ENCODE peak calls at places on chromosome 21, in ten cellular contexts. One of them, this sample, is unnamed.

GRCh38 chr21:35579520-35580293 is 480.6 kb downstream of the SETD4 start:
- DNase-seq in memory B cell: no peak
- DNase-seq in ecto neural progenitor cell: no peak
- DNase-seq in HFFc6: no peak
- DNase-seq in Right ventricle myocardium superior: no peak
- DNase-seq in stimulated activated CD8-positive, alpha-beta memory T cell treated with anti-CD3 and anti-CD28 coated beads, Interleukin-12 subunit alpha, Interleukin-12 subunit beta, amount 100 ng/mL, for 4 hours: no peak
- DNase-seq in B cell: no peak
- DNase-seq in NCI-H69: no peak
- DNase-seq in AML-193: no peak
- DNase-seq in lung: no peak
- DNase-seq in this sample: no peak

GRCh38 chr21:42750737-42751530 is 97.5 kb downstream of the PDE9A start:
- DNase-seq in AML-193: no peak
- DNase-seq in stimulated activated CD8-positive, alpha-beta memory T cell treated with anti-CD3 and anti-CD28 coated beads, Interleukin-12 subunit alpha, Interleukin-12 subunit beta, amount 100 ng/mL, for 4 hours: no peak
- DNase-seq in B cell: no peak
- DNase-seq in NCI-H69: no peak
- DNase-seq in HFFc6: no peak
- DNase-seq in memory B cell: no peak
- DNase-seq in lung: no peak
- DNase-seq in Right ventricle myocardium superior: no peak
- DNase-seq in ecto neural progenitor cell: no peak
- DNase-seq in this sample: no peak

GRCh38 chr21:36145259-36145658 is 10.4 kb downstream of the CBR3 start:
- DNase-seq in Right ventricle myocardium superior: no peak
- DNase-seq in HFFc6: no peak
- DNase-seq in lung: no peak
- DNase-seq in memory B cell: no peak
- DNase-seq in AML-193: no peak
- DNase-seq in NCI-H69: no peak
- DNase-seq in stimulated activated CD8-positive, alpha-beta memory T cell treated with anti-CD3 and anti-CD28 coated beads, Interleukin-12 subunit alpha, Interleukin-12 subunit beta, amount 100 ng/mL, for 4 hours: no peak
- DNase-seq in B cell: no peak
- DNase-seq in ecto neural progenitor cell: no peak
- DNase-seq in this sample: no peak

GRCh38 chr21:43908167-43908566 is 43.1 kb downstream of the AGPAT3 start:
- DNase-seq in lung: no peak
- DNase-seq in ecto neural progenitor cell: no peak
- DNase-seq in B cell: no peak
- DNase-seq in AML-193: no peak
- DNase-seq in Right ventricle myocardium superior: no peak
- DNase-seq in stimulated activated CD8-positive, alpha-beta memory T cell treated with anti-CD3 and anti-CD28 coated beads, Interleukin-12 subunit alpha, Interleukin-12 subunit beta, amount 100 ng/mL, for 4 hours: no peak
- DNase-seq in HFFc6: no peak
- DNase-seq in NCI-H69: no peak
- DNase-seq in memory B cell: no peak
- DNase-seq in this sample: no peak

GRCh38 chr21:46246345-46246744 is 17.8 kb upstream of the LSS start:
- DNase-seq in ecto neural progenitor cell: no peak
- DNase-seq in stimulated activated CD8-positive, alpha-beta memory T cell treated with anti-CD3 and anti-CD28 coated beads, Interleukin-12 subunit alpha, Interleukin-12 subunit beta, amount 100 ng/mL, for 4 hours: no peak
- DNase-seq in AML-193: no peak
- DNase-seq in memory B cell: no peak
- DNase-seq in lung: no peak
- DNase-seq in Right ventricle myocardium superior: no peak
- DNase-seq in HFFc6: no peak
- DNase-seq in B cell: no peak
- DNase-seq in NCI-H69: no peak
- DNase-seq in this sample: no peak

GRCh38 chr21:46023126-46023985 is 41.8 kb downstream of the COL6A1 start:
- DNase-seq in AML-193: no peak
- DNase-seq in Right ventricle myocardium superior: no peak
- DNase-seq in lung: no peak
- DNase-seq in memory B cell: no peak
- DNase-seq in B cell: no peak
- DNase-seq in NCI-H69: no peak
- DNase-seq in ecto neural progenitor cell: no peak
- DNase-seq in HFFc6: no peak
- DNase-seq in stimulated activated CD8-positive, alpha-beta memory T cell treated with anti-CD3 and anti-CD28 coated beads, Interleukin-12 subunit alpha, Interleukin-12 subunit beta, amount 100 ng/mL, for 4 hours: no peak
- DNase-seq in this sample: no peak

GRCh38 chr21:29232601-29233541 is 65.9 kb upstream of the BACH1 start:
- DNase-seq in NCI-H69: peak; percentile 74
- DNase-seq in ecto neural progenitor cell: no peak
- DNase-seq in stimulated activated CD8-positive, alpha-beta memory T cell treated with anti-CD3 and anti-CD28 coated beads, Interleukin-12 subunit alpha, Interleukin-12 subunit beta, amount 100 ng/mL, for 4 hours: no peak
- DNase-seq in AML-193: no peak
- DNase-seq in B cell: peak; percentile 62
- DNase-seq in HFFc6: peak; percentile 61
- DNase-seq in memory B cell: no peak
- DNase-seq in Right ventricle myocardium superior: no peak
- DNase-seq in lung: no peak
- DNase-seq in this sample: no peak

GRCh38 chr21:32382108-32382601 is 10.7 kb downstream of the URB1 start:
- DNase-seq in NCI-H69: peak; percentile 97
- DNase-seq in B cell: no peak
- DNase-seq in ecto neural progenitor cell: no peak
- DNase-seq in stimulated activated CD8-positive, alpha-beta memory T cell treated with anti-CD3 and anti-CD28 coated beads, Interleukin-12 subunit alpha, Interleukin-12 subunit beta, amount 100 ng/mL, for 4 hours: no peak
- DNase-seq in lung: no peak
- DNase-seq in memory B cell: no peak
- DNase-seq in HFFc6: peak; percentile 58
- DNase-seq in Right ventricle myocardium superior: no peak
- DNase-seq in AML-193: no peak
- DNase-seq in this sample: no peak

GRCh38 chr21:44550807-44551206 is 498 bp downstream of the KRTAP10-2 start:
- DNase-seq in B cell: no peak
- DNase-seq in Right ventricle myocardium superior: no peak
- DNase-seq in NCI-H69: peak; percentile 92
- DNase-seq in stimulated activated CD8-positive, alpha-beta memory T cell treated with anti-CD3 and anti-CD28 coated beads, Interleukin-12 subunit alpha, Interleukin-12 subunit beta, amount 100 ng/mL, for 4 hours: no peak
- DNase-seq in HFFc6: no peak
- DNase-seq in ecto neural progenitor cell: no peak
- DNase-seq in AML-193: no peak
- DNase-seq in memory B cell: no peak
- DNase-seq in lung: no peak
- DNase-seq in this sample: no peak

GRCh38 chr21:44592446-44593365 is at the start of gene KRTAP10-6:
- DNase-seq in stimulated activated CD8-positive, alpha-beta memory T cell treated with anti-CD3 and anti-CD28 coated beads, Interleukin-12 subunit alpha, Interleukin-12 subunit beta, amount 100 ng/mL, for 4 hours: no peak
- DNase-seq in ecto neural progenitor cell: peak; percentile 43
- DNase-seq in B cell: no peak
- DNase-seq in lung: no peak
- DNase-seq in NCI-H69: peak; percentile 45
- DNase-seq in memory B cell: peak; percentile 6
- DNase-seq in AML-193: no peak
- DNase-seq in Right ventricle myocardium superior: no peak
- DNase-seq in HFFc6: no peak
- DNase-seq in this sample: no peak

GRCh38 chr21:41507521-41508414 is at the start of gene TMPRSS2:
- DNase-seq in HFFc6: no peak
- DNase-seq in lung: peak; percentile 85
- DNase-seq in Right ventricle myocardium superior: no peak
- DNase-seq in AML-193: no peak
- DNase-seq in B cell: no peak
- DNase-seq in memory B cell: no peak
- DNase-seq in ecto neural progenitor cell: peak; percentile 74
- DNase-seq in stimulated activated CD8-positive, alpha-beta memory T cell treated with anti-CD3 and anti-CD28 coated beads, Interleukin-12 subunit alpha, Interleukin-12 subunit beta, amount 100 ng/mL, for 4 hours: no peak
- DNase-seq in NCI-H69: no peak
- DNase-seq in this sample: peak; percentile 53

GRCh38 chr21:35198004-35198403 is 148.9 kb upstream of the RUNX1 start:
- DNase-seq in NCI-H69: no peak
- DNase-seq in stimulated activated CD8-positive, alpha-beta memory T cell treated with anti-CD3 and anti-CD28 coated beads, Interleukin-12 subunit alpha, Interleukin-12 subunit beta, amount 100 ng/mL, for 4 hours: no peak
- DNase-seq in HFFc6: peak; percentile 96
- DNase-seq in memory B cell: no peak
- DNase-seq in lung: no peak
- DNase-seq in AML-193: no peak
- DNase-seq in ecto neural progenitor cell: no peak
- DNase-seq in B cell: no peak
- DNase-seq in Right ventricle myocardium superior: no peak
- DNase-seq in this sample: no peak

This sample was measured in NCI-H526.